ENCODE peak calls at places on chromosome 22, in nine cellular contexts. I is AG09309; F is brain microvascular endothelial cell; O is fibroblast of pulmonary artery; S is choroid plexus epithelial cell; Q is spleen; M is transverse colon; V is adipocyte; P is naive thymus-derived CD4-positive, alpha-beta T cell. K is an unnamed sample.
A peak's percentile ranks its signal among the peaks of the same experiment; 100 is the strongest.

GRCh38 chr22:25077056-25077455 is 122.6 kb upstream of the CRYBB3 start:
- DNase-seq in I (no peak), F (no peak), O (no peak), S (no peak), Q (no peak), M (no peak), V (no peak), P (no peak), K (no peak)

GRCh38 chr22:29478326-29479276 is 1.4 kb upstream of the NEFH start:
- DNase-seq in I (no peak), F (no peak), O (peak; percentile 21), S (peak; percentile 21), Q (no peak), M (no peak), V (peak; percentile 50), P (peak; percentile 41), K (peak; percentile 38)

GRCh38 chr22:36027960-36028645 is 521 bp downstream of the RBFOX2 start:
- DNase-seq in I (no peak), F (no peak), O (no peak), S (no peak), Q (peak; percentile 81), M (peak; percentile 30), V (no peak), P (peak; percentile 1), K (no peak)

GRCh38 chr22:23102776-23103175 is 32.5 kb downstream of the GNAZ start:
- DNase-seq in I (no peak), F (no peak), O (no peak), S (peak; percentile 5), Q (no peak), M (no peak), V (no peak), P (no peak), K (no peak)

GRCh38 chr22:33746501-33746928 is 173.8 kb downstream of the LARGE1 start:
- DNase-seq in I (no peak), F (no peak), O (no peak), S (no peak), Q (no peak), M (no peak), V (no peak), P (no peak), K (no peak)

GRCh38 chr22:48569476-48570233 is 1258.0 kb downstream of the BRD1 start:
- DNase-seq in I (no peak), F (no peak), O (no peak), S (no peak), Q (no peak), M (no peak), V (no peak), P (no peak), K (no peak)

GRCh38 chr22:36065775-36066544 is 37.3 kb upstream of the RBFOX2 start:
- DNase-seq in I (peak; percentile 91), F (peak; percentile 84), O (peak; percentile 95), S (peak; percentile 93), Q (peak; percentile 90), M (peak; percentile 87), V (peak; percentile 98), P (peak; percentile 61), K (peak; percentile 60)

GRCh38 chr22:23385301-23386244 is 194.5 kb downstream of the IGLL1 start:
- DNase-seq in I (peak; percentile 23), F (peak; percentile 71), O (peak; percentile 85), S (peak; percentile 90), Q (peak; percentile 93), M (peak; percentile 88), V (peak; percentile 82), P (peak; percentile 71), K (peak; percentile 76)

GRCh38 chr22:46147471-46148267 is 2.7 kb upstream of the PPARA start:
- DNase-seq in I (no peak), F (no peak), O (no peak), S (no peak), Q (no peak), M (no peak), V (no peak), P (no peak), K (no peak)

GRCh38 chr22:50396751-50397370 is 53.7 kb downstream of the PPP6R2 start:
- DNase-seq in I (no peak), F (no peak), O (no peak), S (no peak), Q (no peak), M (no peak), V (no peak), P (no peak), K (no peak)

DNA sequence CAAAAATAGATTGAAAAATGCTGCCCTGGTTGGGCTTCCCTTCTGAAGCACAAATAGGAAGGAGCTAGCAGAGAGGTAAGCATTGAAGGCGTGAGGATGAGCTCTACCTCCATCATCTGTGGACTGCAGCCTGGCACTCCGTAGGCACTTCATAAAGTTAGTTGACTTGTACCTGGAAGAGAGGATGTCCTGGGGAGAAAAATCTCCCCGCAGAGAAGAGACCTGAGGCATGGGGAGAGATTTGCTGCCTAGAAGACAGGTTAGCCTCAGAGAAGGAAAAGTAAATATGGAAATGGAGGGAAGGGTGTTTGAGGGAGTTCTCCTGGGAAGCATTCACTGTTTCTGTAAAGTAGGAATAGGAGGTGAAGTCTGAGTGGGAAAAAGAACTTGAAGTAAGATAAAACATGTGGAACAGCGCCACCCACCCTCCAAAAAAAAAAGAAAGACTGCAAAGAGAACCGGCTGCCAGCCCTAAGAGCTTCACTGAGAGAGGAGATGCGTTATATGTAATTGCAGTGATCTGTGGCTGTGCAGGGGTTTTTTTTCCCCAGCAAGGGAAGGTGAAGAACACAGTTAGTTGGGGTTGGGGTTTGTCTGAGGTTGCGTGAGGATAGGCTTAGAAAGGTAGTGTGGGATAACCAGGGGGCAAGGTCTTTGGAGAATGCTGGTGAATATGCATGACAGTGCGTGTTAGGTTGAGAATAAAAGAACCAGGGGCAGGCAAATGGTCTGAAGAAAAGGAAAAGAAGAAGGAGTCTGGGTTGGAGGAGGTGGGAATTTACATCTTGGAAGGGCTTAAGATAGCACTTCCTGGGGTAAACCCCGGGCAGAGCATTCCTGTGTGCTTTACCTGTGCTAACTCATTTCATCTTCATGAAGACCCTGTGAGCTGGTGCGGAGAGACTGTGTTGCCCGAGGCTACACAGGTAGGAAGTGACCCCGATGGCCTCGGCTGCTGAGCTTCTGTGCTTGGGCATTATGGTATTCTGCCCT is 16.0 kb downstream of the TNRC6B start:
- DNase-seq in I (no peak), F (no peak), O (peak; percentile 58), S (peak; percentile 70), Q (no peak), M (no peak), V (peak; percentile 33), P (peak; percentile 25), K (no peak)
- H3K4me3 ChIP-seq in I (no peak overlapping the region), F (no peak overlapping the region), O (no peak overlapping the region), S (no peak overlapping the region), Q (no peak overlapping the region), M (no peak overlapping the region), V (no peak overlapping the region), P (no peak overlapping the region), K (no peak overlapping the region)

GRCh38 chr22:37561209-37562048 is 1.1 kb downstream of the CDC42EP1 start:
- DNase-seq in I (no peak), F (peak; percentile 87), O (peak; percentile 91), S (peak; percentile 90), Q (peak; percentile 89), M (peak; percentile 95), V (peak; percentile 97), P (peak; percentile 66), K (peak; percentile 62)

GRCh38 chr22:37559521-37559900 is 769 bp upstream of the CDC42EP1 start:
- DNase-seq in I (no peak), F (no peak), O (no peak), S (no peak), Q (no peak), M (no peak), V (no peak), P (no peak), K (no peak)

GRCh38 chr22:37559901-37560681 is at the start of gene CDC42EP1:
- DNase-seq in I (no peak), F (no peak), O (peak; percentile 50), S (peak; percentile 59), Q (no peak), M (peak; percentile 75), V (peak; percentile 84), P (no peak), K (no peak)

GRCh38 chr22:37562049-37562784 is 1.9 kb downstream of the CDC42EP1 start:
- DNase-seq in I (no peak), F (no peak), O (no peak), S (no peak), Q (no peak), M (no peak), V (no peak), P (no peak), K (no peak)

GRCh38 chr22:37560682-37561208 is 465 bp downstream of the CDC42EP1 start:
- DNase-seq in I (no peak), F (no peak), O (peak; percentile 64), S (peak; percentile 61), Q (no peak), M (peak; percentile 34), V (peak; percentile 71), P (no peak), K (no peak)
- H3K4me3 ChIP-seq in I (peak overlapping the region; percentile 51), F (peak overlapping the region; percentile 82), O (peak overlapping the region; percentile 89), S (peak overlapping the region; percentile 85), Q (peak overlapping the region; percentile 40), M (peak overlapping the region; percentile 67), V (peak overlapping the region; percentile 97), P (no peak overlapping the region), K (peak overlapping the region; percentile 27)

GRCh38 chr22:40364431-40364830 is 6.0 kb upstream of the SGSM3 start:
- DNase-seq in I (no peak), F (no peak), O (no peak), S (no peak), Q (no peak), M (no peak), V (no peak), P (no peak), K (no peak)

GRCh38 chr22:40367342-40367741 is 3.1 kb upstream of the SGSM3 start:
- DNase-seq in I (no peak), F (no peak), O (no peak), S (no peak), Q (no peak), M (peak; percentile 73), V (no peak), P (no peak), K (no peak)

GRCh38 chr22:40361100-40361499 is 9.3 kb upstream of the SGSM3 start:
- DNase-seq in I (no peak), F (no peak), O (no peak), S (no peak), Q (no peak), M (no peak), V (no peak), P (no peak), K (no peak)

GRCh38 chr22:40368016-40368415 is 2.4 kb upstream of the SGSM3 start:
- DNase-seq in I (no peak), F (no peak), O (no peak), S (no peak), Q (no peak), M (no peak), V (no peak), P (no peak), K (no peak)

DNA sequence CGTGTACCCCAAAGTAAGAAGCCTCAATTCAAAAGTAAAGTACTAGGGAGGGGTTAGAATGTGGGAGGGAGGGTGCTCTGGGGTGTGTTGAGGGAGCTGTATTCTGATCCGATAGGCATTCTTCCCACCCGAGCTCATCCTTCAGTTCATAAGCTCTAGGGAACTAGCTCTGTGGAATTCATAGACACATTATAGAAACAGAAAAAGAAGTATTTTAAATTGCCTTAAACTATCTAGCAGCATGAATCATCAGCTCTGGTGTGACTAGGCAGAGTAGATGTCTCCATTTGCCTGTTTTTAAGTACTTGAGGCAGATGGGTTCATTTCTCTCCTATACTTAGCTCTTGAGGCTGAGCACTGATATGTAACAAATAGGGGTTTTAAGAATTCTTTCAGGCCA is 7.3 kb upstream of the SGSM3 start:
- DNase-seq in I (no peak), F (no peak), O (no peak), S (peak; percentile 45), Q (no peak), M (no peak), V (peak; percentile 50), P (no peak), K (no peak)
- H3K4me3 ChIP-seq in I (no peak overlapping the region), F (no peak overlapping the region), O (no peak overlapping the region), S (no peak overlapping the region), Q (no peak overlapping the region), M (no peak overlapping the region), V (no peak overlapping the region), P (no peak overlapping the region), K (no peak overlapping the region)

GRCh38 chr22:38843716-38844660 is at the start of gene NPTXR:
- DNase-seq in I (no peak), F (no peak), O (peak; percentile 45), S (no peak), Q (no peak), M (peak; percentile 36), V (peak; percentile 82), P (peak; percentile 36), K (peak; percentile 45)
- H3K4me3 ChIP-seq in I (no peak within 1 kb of the TSS), F (peak within 1 kb of the TSS; percentile 17), O (peak within 1 kb of the TSS; percentile 31), S (peak within 1 kb of the TSS; percentile 29), Q (peak within 1 kb of the TSS; percentile 34), M (no peak within 1 kb of the TSS), V (peak within 1 kb of the TSS; percentile 81), P (peak within 1 kb of the TSS; percentile 50), K (no peak within 1 kb of the TSS)

K was measured in CD4-positive, alpha-beta memory T cell.